ENCODE peak calls at places on chromosomes 16 and 17, in four cellular contexts. E is lung, R is colonic mucosa, Q is GM12864. B is an unnamed sample.

GRCh38 chr16:84119368-84119767 is 2.6 kb upstream of the MBTPS1 start:
- DNase-seq in E (no peak), R (no peak), Q (no peak), B (no peak)

GRCh38 chr17:67038861-67039365 is 5.4 kb upstream of the CACNG1 start:
- DNase-seq in E (no peak), R (no peak), Q (no peak), B (no peak)

GRCh38 chr17:21359483-21359840 is 16.7 kb upstream of the KCNJ12 start:
- DNase-seq in E (no peak), R (no peak), Q (no peak), B (no peak)

GRCh38 chr17:7046127-7046724 is 2.3 kb upstream of the SLC16A11 start:
- DNase-seq in E (peak), R (peak), Q (no peak), B (no peak)

GRCh38 chr17:77882481-77883212 is 75.9 kb upstream of the TNRC6C start:
- DNase-seq in E (no peak), R (peak), Q (no peak), B (peak)

GRCh38 chr16:26027060-26027459 is 335.3 kb downstream of the HS3ST4 start:
- DNase-seq in E (no peak), R (no peak), Q (no peak), B (no peak)

GRCh38 chr16:74607967-74608356 is 1.0 kb upstream of the GLG1 start:
- DNase-seq in E (no peak), R (peak), Q (no peak), B (no peak)

GRCh38 chr17:50180066-50180465 is 14.3 kb downstream of the SGCA start:
- DNase-seq in E (no peak), R (no peak), Q (no peak), B (no peak)

GRCh38 chr17:75109407-75110236 is at the start of gene ARMC7:
- DNase-seq in E (peak), R (peak), Q (peak), B (peak)

GRCh38 chr17:56638536-56639177 is 45.2 kb downstream of the NOG start:
- DNase-seq in E (no peak), R (no peak), Q (no peak), B (no peak)

GRCh38 chr16:14003119-14003570 is 68.0 kb upstream of the MRTFB start:
- DNase-seq in E (peak), R (peak), Q (no peak), B (no peak)

GRCh38 chr17:75876190-75876937 is 2.0 kb downstream of the TRIM47 start:
- DNase-seq in E (peak), R (peak), Q (peak), B (no peak)

GRCh38 chr16:51175081-51175480 is 24.0 kb upstream of the SALL1 start:
- DNase-seq in E (no peak), R (no peak), Q (no peak), B (no peak)

GRCh38 chr17:76747716-76748360 is 9.9 kb downstream of the MFSD11 start:
- DNase-seq in E (no peak), R (no peak), Q (no peak), B (no peak)

GRCh38 chr17:52035336-52035915 is 123.1 kb downstream of the CA10 start:
- DNase-seq in E (no peak), R (no peak), Q (no peak), B (no peak)

GRCh38 chr16:66224636-66225035 is 141.9 kb upstream of the CDH5 start:
- DNase-seq in E (no peak), R (no peak), Q (no peak), B (no peak)

GRCh38 chr16:86854895-86855294 is 276.5 kb downstream of the FOXL1 start:
- DNase-seq in E (no peak), R (no peak), Q (no peak), B (no peak)

GRCh38 chr17:81086789-81087551 is 52.0 kb downstream of the BAIAP2 start:
- DNase-seq in E (no peak), R (peak), Q (no peak), B (no peak)

GRCh38 chr16:70380919-70381603 is 34.4 kb downstream of the DDX19A start:
- DNase-seq in E (peak), R (peak), Q (peak), B (peak)

DNA sequence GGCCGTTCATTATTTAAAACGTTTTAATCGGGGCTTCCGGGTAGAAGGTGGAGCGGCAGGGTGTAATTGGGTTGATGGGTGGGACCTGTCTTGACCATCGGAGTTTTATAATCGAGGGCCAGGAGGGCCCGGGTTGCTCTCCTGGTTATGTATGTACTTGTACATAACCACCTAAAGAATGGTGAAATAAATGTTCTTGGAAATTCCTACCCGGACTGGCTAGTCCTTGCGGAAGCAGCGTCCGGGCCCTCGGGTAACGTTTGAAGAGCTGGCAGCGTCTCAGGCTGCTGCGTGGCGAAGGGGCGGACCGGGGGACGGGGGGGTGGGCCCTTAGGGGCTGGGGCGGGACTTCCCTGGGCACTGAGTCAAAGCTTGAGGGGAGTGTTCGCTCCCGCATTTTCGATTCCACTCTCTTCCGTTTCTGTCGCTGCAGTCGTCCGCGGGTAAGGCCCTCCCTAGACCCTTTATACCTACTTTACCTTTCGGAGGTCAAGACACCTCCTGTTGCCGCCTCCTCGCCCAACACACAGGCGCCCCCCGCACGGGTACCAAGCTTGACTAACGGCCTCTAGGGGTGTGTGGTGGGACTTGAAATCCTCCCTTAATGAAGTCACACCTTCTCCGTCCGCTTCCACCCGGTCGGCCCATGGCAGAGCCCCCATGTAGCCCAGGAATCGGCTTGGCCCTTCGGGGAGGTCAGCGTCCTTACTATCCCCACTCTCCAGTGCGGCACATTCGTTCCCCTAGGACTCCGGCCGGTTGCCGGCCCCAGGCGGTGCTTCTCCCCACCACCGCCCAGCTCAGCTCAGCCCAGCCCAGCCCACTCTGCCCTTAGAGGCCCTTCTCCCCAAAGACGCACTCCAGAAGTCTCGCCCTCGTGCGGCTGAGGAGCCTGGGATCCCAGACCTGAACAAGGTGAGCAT is at the start of gene TMEM106A:
- DNase-seq in E (peak), R (peak), Q (peak), B (peak)
- TF ChIP-seq CTCF in E (no peak), R (peak), Q (peak), B (peak)

GRCh38 chr16:57534881-57535658 is 1.3 kb downstream of the CCDC102A start:
- DNase-seq in E (no peak), R (peak), Q (no peak), B (no peak)

GRCh38 chr16:57537194-57537505 is 779 bp upstream of the CCDC102A start:
- DNase-seq in E (no peak), R (no peak), Q (no peak), B (no peak)

GRCh38 chr16:57534337-57534880 is 2.0 kb downstream of the CCDC102A start:
- DNase-seq in E (no peak), R (peak), Q (no peak), B (no peak)

GRCh38 chr16:57536306-57537193 is at the start of gene CCDC102A:
- DNase-seq in E (no peak), R (peak), Q (no peak), B (no peak)

DNA sequence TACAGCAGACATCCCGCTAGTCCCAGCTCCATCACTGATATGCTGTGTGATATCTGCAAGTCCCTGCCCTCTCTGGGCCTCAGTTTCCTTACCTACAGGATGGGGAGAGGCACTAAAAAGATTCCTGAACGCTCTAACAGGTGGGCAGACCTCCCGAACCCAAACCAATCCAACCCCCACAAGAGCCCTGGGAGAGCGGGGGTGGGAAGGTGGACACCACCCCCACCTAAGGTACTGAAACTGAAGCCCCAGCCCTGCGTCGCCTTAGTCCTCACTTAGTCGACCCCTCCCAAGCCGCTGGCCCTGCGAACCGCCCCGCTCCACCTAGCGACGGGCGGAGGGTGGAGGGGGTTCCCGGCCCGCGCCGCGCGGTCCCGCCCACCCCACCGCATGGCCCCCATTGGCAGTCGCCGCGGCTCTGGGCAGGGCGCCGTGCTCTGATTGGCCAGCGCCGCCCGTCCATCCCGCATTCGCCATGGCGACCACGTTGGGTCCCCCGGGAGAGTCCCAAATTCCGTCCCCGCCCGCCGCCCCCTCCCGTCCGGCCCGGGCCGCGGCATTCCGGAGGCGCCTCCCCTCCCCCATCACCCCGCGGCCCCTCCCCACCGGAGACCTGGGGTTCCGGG is 578 bp downstream of the CCDC102A start:
- DNase-seq in E (peak), R (peak), Q (peak), B (peak)
- TF ChIP-seq CTCF in E (peak), R (no peak), Q (peak), B (no peak)

GRCh38 chr17:15341385-15341849 is at the start of gene TEKT3:
- DNase-seq in E (peak), R (peak), Q (no peak), B (peak)
- TF ChIP-seq CTCF in E (no peak), R (no peak), Q (no peak), B (no peak)

GRCh38 chr16:88809068-88809675 is 2.6 kb downstream of the APRT start:
- DNase-seq in E (no peak), R (no peak), Q (no peak), B (no peak)
- TF ChIP-seq CTCF in E (no peak), R (no peak), Q (no peak), B (no peak)

DNA sequence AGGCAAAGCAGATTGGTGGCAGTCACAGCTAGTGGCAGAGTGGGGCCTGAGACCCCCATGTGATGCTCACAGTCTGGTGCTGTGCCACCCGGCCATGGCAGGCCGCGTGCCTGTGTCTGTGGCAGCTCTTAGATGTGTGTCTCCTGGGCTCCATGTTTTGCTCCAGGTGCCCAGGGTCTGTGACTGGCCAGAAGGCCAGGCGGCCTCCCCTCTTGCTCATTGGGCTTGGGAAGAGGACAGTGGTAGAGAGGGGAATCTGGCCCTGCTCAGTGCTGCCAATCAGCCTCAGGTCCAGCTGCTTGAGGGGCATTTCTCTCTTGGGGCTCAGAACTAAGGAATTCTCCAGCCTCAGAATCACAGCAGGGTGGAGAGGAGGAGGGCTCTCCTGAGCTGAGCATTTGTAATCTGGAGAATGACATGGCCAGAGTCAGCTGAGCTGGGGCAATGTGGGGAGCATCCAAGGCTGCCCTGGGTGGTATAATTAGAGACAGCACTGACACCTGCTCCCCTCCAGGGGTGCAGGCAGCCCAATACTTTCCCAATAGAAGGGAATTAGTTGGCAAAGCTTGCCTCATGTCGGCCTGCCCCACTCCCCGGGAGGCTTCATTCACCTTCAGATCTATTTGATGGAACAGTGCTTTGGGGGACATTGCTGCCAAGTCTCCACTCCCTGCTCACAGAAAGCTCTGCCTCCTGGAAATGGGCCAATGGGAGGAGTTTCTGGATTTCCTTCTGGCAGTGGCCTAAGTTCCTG is 2.7 kb upstream of the LASP1NB start:
- DNase-seq in E (peak), R (peak), Q (no peak), B (no peak)
- TF ChIP-seq CTCF in E (no peak), R (no peak), Q (no peak), B (no peak)

GRCh38 chr16:85825326-85825725 is 25.8 kb downstream of the COX4I1 start:
- DNase-seq in E (no peak), R (no peak), Q (no peak), B (no peak)
- TF ChIP-seq CTCF in E (no peak), R (no peak), Q (peak), B (no peak)